ENCODE peak calls at places on chromosomes 4 and X, in six cellular contexts. One of them, this sample, is unnamed.

GRCh38 chrX:38142598-38142997 is 78.1 kb downstream of the SRPX start:
- ATAC-seq in upper lobe of left lung: no peak
- ATAC-seq in K562: no peak
- ATAC-seq in HepG2: no peak
- ATAC-seq in GM12878: no peak
- ATAC-seq in HCT116: no peak
- ATAC-seq in this sample: peak

GRCh38 chr4:174214102-174214878 is 69.2 kb downstream of the FBXO8 start:
- ATAC-seq in upper lobe of left lung: no peak
- ATAC-seq in K562: no peak
- ATAC-seq in HepG2: no peak
- ATAC-seq in GM12878: peak
- ATAC-seq in HCT116: no peak
- ATAC-seq in this sample: no peak

GRCh38 chr4:80386281-80386886 is 50.9 kb downstream of the CFAP299 start:
- ATAC-seq in upper lobe of left lung: no peak
- ATAC-seq in K562: no peak
- ATAC-seq in HepG2: no peak
- ATAC-seq in GM12878: no peak
- ATAC-seq in HCT116: no peak
- ATAC-seq in this sample: no peak

GRCh38 chr4:16443504-16444088 is 217.3 kb upstream of the TAPT1 start:
- ATAC-seq in upper lobe of left lung: peak
- ATAC-seq in K562: peak
- ATAC-seq in HepG2: peak
- ATAC-seq in GM12878: peak
- ATAC-seq in HCT116: peak
- ATAC-seq in this sample: no peak

GRCh38 chr4:98939892-98940298 is 11.0 kb upstream of the EIF4E start:
- ATAC-seq in upper lobe of left lung: peak
- ATAC-seq in K562: peak
- ATAC-seq in HepG2: peak
- ATAC-seq in GM12878: peak
- ATAC-seq in HCT116: peak
- ATAC-seq in this sample: no peak

GRCh38 chr4:141630854-141631253 is 5.5 kb upstream of the IL15 start:
- ATAC-seq in upper lobe of left lung: no peak
- ATAC-seq in K562: no peak
- ATAC-seq in HepG2: no peak
- ATAC-seq in GM12878: no peak
- ATAC-seq in HCT116: no peak
- ATAC-seq in this sample: no peak

GRCh38 chr4:138573246-138573645 is 331.1 kb upstream of the SLC7A11 start:
- ATAC-seq in upper lobe of left lung: no peak
- ATAC-seq in K562: no peak
- ATAC-seq in HepG2: no peak
- ATAC-seq in GM12878: no peak
- ATAC-seq in HCT116: no peak
- ATAC-seq in this sample: no peak

GRCh38 chrX:82087699-82088098 is 885.8 kb downstream of the SH3BGRL start:
- ATAC-seq in upper lobe of left lung: no peak
- ATAC-seq in K562: no peak
- ATAC-seq in HepG2: no peak
- ATAC-seq in GM12878: no peak
- ATAC-seq in HCT116: no peak
- ATAC-seq in this sample: no peak

GRCh38 chr4:140300271-140300970 is 73.0 kb upstream of the SCOC start:
- ATAC-seq in upper lobe of left lung: no peak
- ATAC-seq in K562: no peak
- ATAC-seq in HepG2: no peak
- ATAC-seq in GM12878: no peak
- ATAC-seq in HCT116: peak
- ATAC-seq in this sample: no peak

GRCh38 chr4:122576261-122577188 is 44.3 kb downstream of the IL21 start:
- ATAC-seq in upper lobe of left lung: no peak
- ATAC-seq in K562: peak
- ATAC-seq in HepG2: peak
- ATAC-seq in GM12878: peak
- ATAC-seq in HCT116: peak
- ATAC-seq in this sample: no peak

GRCh38 chr4:120517966-120518365 is 404.6 kb downstream of the PRDM5 start:
- ATAC-seq in upper lobe of left lung: peak
- ATAC-seq in K562: no peak
- ATAC-seq in HepG2: no peak
- ATAC-seq in GM12878: peak
- ATAC-seq in HCT116: peak
- ATAC-seq in this sample: peak

GRCh38 chrX:27765718-27766117 is 42.1 kb upstream of the MAGEB10 start:
- ATAC-seq in upper lobe of left lung: no peak
- ATAC-seq in K562: no peak
- ATAC-seq in HepG2: no peak
- ATAC-seq in GM12878: no peak
- ATAC-seq in HCT116: no peak
- ATAC-seq in this sample: no peak

GRCh38 chr4:88673886-88674285 is 23.7 kb downstream of the NAP1L5 start:
- ATAC-seq in upper lobe of left lung: no peak
- ATAC-seq in K562: no peak
- ATAC-seq in HepG2: no peak
- ATAC-seq in GM12878: no peak
- ATAC-seq in HCT116: no peak
- ATAC-seq in this sample: no peak

GRCh38 chr4:163666335-163666888 is 171.9 kb downstream of the TMA16 start:
- ATAC-seq in upper lobe of left lung: peak
- ATAC-seq in K562: no peak
- ATAC-seq in HepG2: no peak
- ATAC-seq in GM12878: no peak
- ATAC-seq in HCT116: no peak
- ATAC-seq in this sample: no peak

GRCh38 chr4:119233750-119234149 is 21.2 kb downstream of the USP53 start:
- ATAC-seq in upper lobe of left lung: no peak
- ATAC-seq in K562: peak
- ATAC-seq in HepG2: no peak
- ATAC-seq in GM12878: no peak
- ATAC-seq in HCT116: no peak
- ATAC-seq in this sample: peak

GRCh38 chr4:40046311-40046980 is 10.2 kb upstream of the N4BP2 start:
- ATAC-seq in upper lobe of left lung: peak
- ATAC-seq in K562: peak
- ATAC-seq in HepG2: peak
- ATAC-seq in GM12878: no peak
- ATAC-seq in HCT116: peak
- ATAC-seq in this sample: no peak

GRCh38 chrX:19814240-19814639 is 73.2 kb downstream of the SH3KBP1 start:
- ATAC-seq in upper lobe of left lung: peak
- ATAC-seq in K562: peak
- ATAC-seq in HepG2: peak
- ATAC-seq in GM12878: peak
- ATAC-seq in HCT116: no peak
- ATAC-seq in this sample: peak

GRCh38 chr4:1632109-1633104 is 51.7 kb downstream of the FAM53A start:
- ATAC-seq in upper lobe of left lung: no peak
- ATAC-seq in K562: peak
- ATAC-seq in HepG2: no peak
- ATAC-seq in GM12878: no peak
- ATAC-seq in HCT116: no peak
- ATAC-seq in this sample: no peak

GRCh38 chr4:29710519-29710918 is 1009.6 kb upstream of the PCDH7 start:
- ATAC-seq in upper lobe of left lung: no peak
- ATAC-seq in K562: no peak
- ATAC-seq in HepG2: no peak
- ATAC-seq in GM12878: no peak
- ATAC-seq in HCT116: no peak
- ATAC-seq in this sample: no peak

GRCh38 chr4:80448056-80448455 is 112.5 kb downstream of the CFAP299 start:
- ATAC-seq in upper lobe of left lung: no peak
- ATAC-seq in K562: no peak
- ATAC-seq in HepG2: no peak
- ATAC-seq in GM12878: no peak
- ATAC-seq in HCT116: no peak
- ATAC-seq in this sample: no peak

GRCh38 chr4:51845736-51846135 is 2.8 kb downstream of the DCUN1D4 start:
- ATAC-seq in upper lobe of left lung: no peak
- ATAC-seq in K562: no peak
- ATAC-seq in HepG2: no peak
- ATAC-seq in GM12878: no peak
- ATAC-seq in HCT116: no peak
- ATAC-seq in this sample: no peak

GRCh38 chr4:38313999-38314561 is 349.9 kb upstream of the KLF3 start:
- ATAC-seq in upper lobe of left lung: peak
- ATAC-seq in K562: no peak
- ATAC-seq in HepG2: peak
- ATAC-seq in GM12878: no peak
- ATAC-seq in HCT116: peak
- ATAC-seq in this sample: no peak

GRCh38 chr4:140607852-140608251 is 39.1 kb upstream of the UCP1 start:
- ATAC-seq in upper lobe of left lung: no peak
- ATAC-seq in K562: no peak
- ATAC-seq in HepG2: peak
- ATAC-seq in GM12878: no peak
- ATAC-seq in HCT116: no peak
- ATAC-seq in this sample: no peak

GRCh38 chr4:40622913-40623312 is 6.8 kb downstream of the RBM47 start:
- ATAC-seq in upper lobe of left lung: no peak
- ATAC-seq in K562: peak
- ATAC-seq in HepG2: no peak
- ATAC-seq in GM12878: peak
- ATAC-seq in HCT116: no peak
- ATAC-seq in this sample: no peak

GRCh38 chr4:68606240-68606639 is 30.1 kb upstream of the UGT2B17 start:
- ATAC-seq in upper lobe of left lung: no peak
- ATAC-seq in K562: no peak
- ATAC-seq in HepG2: no peak
- ATAC-seq in GM12878: no peak
- ATAC-seq in HCT116: no peak
- ATAC-seq in this sample: no peak

GRCh38 chr4:53744446-53745160 is 153.3 kb upstream of the LNX1 start:
- ATAC-seq in upper lobe of left lung: no peak
- ATAC-seq in K562: no peak
- ATAC-seq in HepG2: peak
- ATAC-seq in GM12878: no peak
- ATAC-seq in HCT116: peak
- ATAC-seq in this sample: no peak

GRCh38 chrX:133305348-133305747 is 87.2 kb upstream of the TFDP3 start:
- ATAC-seq in upper lobe of left lung: no peak
- ATAC-seq in K562: no peak
- ATAC-seq in HepG2: no peak
- ATAC-seq in GM12878: no peak
- ATAC-seq in HCT116: no peak
- ATAC-seq in this sample: no peak
- TF ChIP-seq POLR2AphosphoS5 in upper lobe of left lung: no peak
- TF ChIP-seq POLR2AphosphoS5 in K562: no peak
- TF ChIP-seq POLR2AphosphoS5 in HepG2: no peak
- TF ChIP-seq POLR2AphosphoS5 in GM12878: no peak
- TF ChIP-seq POLR2AphosphoS5 in HCT116: no peak
- TF ChIP-seq POLR2AphosphoS5 in this sample: no peak

GRCh38 chr4:145805490-145805889 is 125.5 kb downstream of the C4orf51 start:
- ATAC-seq in upper lobe of left lung: no peak
- ATAC-seq in K562: no peak
- ATAC-seq in HepG2: peak
- ATAC-seq in GM12878: no peak
- ATAC-seq in HCT116: no peak
- ATAC-seq in this sample: no peak
- TF ChIP-seq POLR2A in upper lobe of left lung: no peak
- TF ChIP-seq POLR2A in K562: no peak
- TF ChIP-seq POLR2A in HepG2: no peak
- TF ChIP-seq POLR2A in GM12878: peak
- TF ChIP-seq POLR2A in HCT116: no peak
- TF ChIP-seq POLR2A in this sample: no peak

GRCh38 chrX:136130931-136131843 is 16.1 kb upstream of the FHL1 start:
- ATAC-seq in upper lobe of left lung: peak
- ATAC-seq in K562: peak
- ATAC-seq in HepG2: peak
- ATAC-seq in GM12878: no peak
- ATAC-seq in HCT116: peak
- ATAC-seq in this sample: peak

GRCh38 chrX:136125106-136125505 is 22.2 kb upstream of the FHL1 start:
- ATAC-seq in upper lobe of left lung: no peak
- ATAC-seq in K562: no peak
- ATAC-seq in HepG2: no peak
- ATAC-seq in GM12878: no peak
- ATAC-seq in HCT116: no peak
- ATAC-seq in this sample: no peak

GRCh38 chrX:136128743-136129142 is 18.6 kb upstream of the FHL1 start:
- ATAC-seq in upper lobe of left lung: no peak
- ATAC-seq in K562: no peak
- ATAC-seq in HepG2: no peak
- ATAC-seq in GM12878: no peak
- ATAC-seq in HCT116: no peak
- ATAC-seq in this sample: no peak

GRCh38 chrX:136126371-136126770 is 21.0 kb upstream of the FHL1 start:
- ATAC-seq in upper lobe of left lung: no peak
- ATAC-seq in K562: no peak
- ATAC-seq in HepG2: no peak
- ATAC-seq in GM12878: no peak
- ATAC-seq in HCT116: no peak
- ATAC-seq in this sample: no peak

GRCh38 chrX:136126892-136127406 is 20.4 kb upstream of the FHL1 start:
- ATAC-seq in upper lobe of left lung: no peak
- ATAC-seq in K562: no peak
- ATAC-seq in HepG2: no peak
- ATAC-seq in GM12878: no peak
- ATAC-seq in HCT116: no peak
- ATAC-seq in this sample: no peak
- H3K27ac ChIP-seq in upper lobe of left lung: no peak
- H3K27ac ChIP-seq in K562: no peak
- H3K27ac ChIP-seq in HepG2: no peak
- H3K27ac ChIP-seq in GM12878: no peak
- H3K27ac ChIP-seq in HCT116: no peak
- H3K27ac ChIP-seq in this sample: peak

GRCh38 chrX:68833448-68833805 is 4.6 kb downstream of the EFNB1 start:
- ATAC-seq in upper lobe of left lung: no peak
- ATAC-seq in K562: no peak
- ATAC-seq in HepG2: no peak
- ATAC-seq in GM12878: no peak
- ATAC-seq in HCT116: no peak
- ATAC-seq in this sample: no peak

GRCh38 chrX:68832516-68833447 is 4.0 kb downstream of the EFNB1 start:
- ATAC-seq in upper lobe of left lung: no peak
- ATAC-seq in K562: no peak
- ATAC-seq in HepG2: no peak
- ATAC-seq in GM12878: no peak
- ATAC-seq in HCT116: no peak
- ATAC-seq in this sample: no peak

GRCh38 chrX:68831405-68832100 is 2.7 kb downstream of the EFNB1 start:
- ATAC-seq in upper lobe of left lung: no peak
- ATAC-seq in K562: no peak
- ATAC-seq in HepG2: no peak
- ATAC-seq in GM12878: no peak
- ATAC-seq in HCT116: no peak
- ATAC-seq in this sample: no peak

GRCh38 chrX:68830486-68831404 is 1.9 kb downstream of the EFNB1 start:
- ATAC-seq in upper lobe of left lung: no peak
- ATAC-seq in K562: no peak
- ATAC-seq in HepG2: no peak
- ATAC-seq in GM12878: no peak
- ATAC-seq in HCT116: no peak
- ATAC-seq in this sample: no peak

DNA sequence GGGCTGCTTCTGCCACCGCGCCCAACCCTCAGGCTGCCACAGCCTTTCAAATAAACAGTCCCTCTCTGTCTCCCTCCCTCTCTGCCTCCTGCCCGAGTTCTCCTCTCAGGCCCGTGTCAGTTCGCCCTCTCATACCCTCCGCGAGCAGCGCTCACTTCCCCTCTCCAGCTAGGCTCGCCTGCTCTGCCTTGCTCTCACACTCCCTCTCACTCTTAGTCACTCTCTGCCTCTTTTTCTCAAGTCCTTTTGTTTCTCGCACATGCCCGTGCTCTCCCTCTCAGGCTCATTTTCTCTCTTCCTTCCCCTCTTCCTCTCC is 3.2 kb downstream of the EFNB1 start:
- ATAC-seq in upper lobe of left lung: peak
- ATAC-seq in K562: no peak
- ATAC-seq in HepG2: no peak
- ATAC-seq in GM12878: peak
- ATAC-seq in HCT116: no peak
- ATAC-seq in this sample: no peak
- TF ChIP-seq POLR2AphosphoS5 in upper lobe of left lung: no peak
- TF ChIP-seq POLR2AphosphoS5 in K562: no peak
- TF ChIP-seq POLR2AphosphoS5 in HepG2: no peak
- TF ChIP-seq POLR2AphosphoS5 in GM12878: no peak
- TF ChIP-seq POLR2AphosphoS5 in HCT116: no peak
- TF ChIP-seq POLR2AphosphoS5 in this sample: peak

This sample was measured in gastroesophageal sphincter.